ENCODE peak calls at places on chromosome 6, in nine cellular contexts. M is HL-60; O is RWPE1; Q is sigmoid colon; E is A549; J is CD4-positive, alpha-beta T cell; T is GM23338; L is fibroblast of lung; A is psoas muscle. K is an unnamed sample.

GRCh38 chr6:5996701-5997419 is 9.9 kb downstream of the NRN1 start:
- DNase-seq in O (no peak), Q (no peak), J (no peak), A (no peak), L (no peak), T (peak), M (no peak), E (no peak), K (peak)

GRCh38 chr6:4957521-4958231 is 46.2 kb downstream of the RPP40 start:
- DNase-seq in O (peak), Q (no peak), A (no peak), E (no peak), J (no peak), T (peak), L (no peak), M (no peak), K (no peak)

GRCh38 chr6:2956930-2957329 is 14.4 kb downstream of the SERPINB6 start:
- DNase-seq in T (no peak), J (no peak), E (no peak), O (no peak), M (no peak), A (no peak), L (peak), Q (no peak), K (no peak)

GRCh38 chr6:141552463-141552862 is 580.3 kb upstream of the GJE1 start:
- DNase-seq in O (peak), Q (no peak), J (no peak), M (no peak), A (no peak), E (peak), T (no peak), L (peak), K (no peak)

GRCh38 chr6:90610291-90610670 is 23.4 kb upstream of the MAP3K7 start:
- DNase-seq in O (no peak), M (no peak), J (no peak), A (no peak), E (no peak), L (no peak), Q (no peak), T (peak), K (no peak)

GRCh38 chr6:29751480-29751879 is 28.2 kb downstream of the HLA-F start:
- DNase-seq in J (no peak), A (no peak), T (no peak), M (no peak), L (no peak), Q (no peak), E (no peak), O (no peak), K (no peak)

GRCh38 chr6:14455442-14455841 is 337.9 kb downstream of the CD83 start:
- DNase-seq in E (no peak), O (no peak), Q (no peak), T (no peak), A (no peak), J (no peak), L (peak), M (no peak), K (no peak)

GRCh38 chr6:133062077-133062476 is 179.1 kb upstream of the EYA4 start:
- DNase-seq in T (no peak), E (no peak), J (no peak), L (peak), Q (no peak), M (no peak), O (no peak), A (no peak), K (peak)

GRCh38 chr6:53728570-53729194 is 63.1 kb upstream of the KLHL31 start:
- DNase-seq in L (peak), E (peak), Q (no peak), A (peak), J (peak), O (peak), M (peak), T (peak), K (peak)

GRCh38 chr6:104431096-104431495 is 428.6 kb downstream of the HACE1 start:
- DNase-seq in J (no peak), L (no peak), M (no peak), T (no peak), Q (no peak), E (no peak), O (no peak), A (no peak), K (no peak)

GRCh38 chr6:168092541-168092940 is 13.5 kb upstream of the FRMD1 start:
- DNase-seq in A (no peak), J (no peak), M (no peak), T (no peak), Q (no peak), O (no peak), E (no peak), L (no peak), K (no peak)

GRCh38 chr6:35691027-35691824 is 2.5 kb upstream of the FKBP5 start:
- DNase-seq in J (no peak), O (no peak), L (peak), E (no peak), Q (peak), A (peak), M (peak), T (no peak), K (peak)

GRCh38 chr6:101876431-101876830 is 482.9 kb downstream of the GRIK2 start:
- DNase-seq in M (no peak), E (no peak), T (no peak), A (no peak), O (no peak), L (no peak), Q (no peak), J (no peak), K (no peak)

GRCh38 chr6:27177454-27178000 is 70.0 kb upstream of the PRSS16 start:
- DNase-seq in E (peak), T (peak), A (peak), O (peak), L (peak), Q (peak), J (peak), M (peak), K (peak)

GRCh38 chr6:46347669-46348068 is 143.6 kb downstream of the RCAN2 start:
- DNase-seq in T (no peak), Q (no peak), L (no peak), J (no peak), M (no peak), A (no peak), O (no peak), E (no peak), K (no peak)

GRCh38 chr6:33428219-33428890 is 8.5 kb downstream of the SYNGAP1 start:
- DNase-seq in J (no peak), L (no peak), T (peak), M (peak), E (peak), Q (no peak), O (peak), A (no peak), K (no peak)

GRCh38 chr6:158770533-158770932 is 48.6 kb downstream of the EZR start:
- DNase-seq in O (no peak), L (peak), A (no peak), Q (peak), E (no peak), T (no peak), M (no peak), J (no peak), K (peak)

GRCh38 chr6:52641826-52642225 is 29.1 kb upstream of the TMEM14A start:
- DNase-seq in Q (no peak), J (no peak), L (no peak), A (no peak), E (no peak), T (no peak), O (no peak), M (no peak), K (no peak)

DNA sequence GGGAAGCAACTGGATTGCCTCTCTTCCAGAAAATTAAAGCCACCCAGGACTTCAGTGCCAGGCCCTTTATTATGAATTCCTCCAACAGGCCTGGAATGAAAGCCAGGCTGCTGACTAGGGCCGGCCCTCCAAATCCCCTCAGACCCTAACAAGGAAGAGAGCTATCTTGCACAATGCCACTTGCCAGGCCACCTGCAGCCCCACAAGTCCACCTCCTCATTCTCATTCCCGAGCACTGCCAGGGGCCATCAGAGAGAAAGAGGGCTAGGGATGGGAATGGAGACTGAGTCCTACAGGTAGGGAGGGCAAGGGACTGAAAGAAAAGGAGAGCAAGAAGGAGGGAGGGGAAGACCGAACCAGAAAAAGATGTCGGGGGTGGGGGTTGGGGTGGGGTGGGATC is 86.5 kb downstream of the MRPL14 start:
- DNase-seq in E (no peak), L (no peak), J (no peak), O (no peak), M (no peak), T (no peak), Q (peak), A (no peak), K (no peak)
- H3K27ac ChIP-seq in E (peak), L (peak), J (no peak), O (peak), M (no peak), T (no peak), Q (peak), A (no peak), K (no peak)

DNA sequence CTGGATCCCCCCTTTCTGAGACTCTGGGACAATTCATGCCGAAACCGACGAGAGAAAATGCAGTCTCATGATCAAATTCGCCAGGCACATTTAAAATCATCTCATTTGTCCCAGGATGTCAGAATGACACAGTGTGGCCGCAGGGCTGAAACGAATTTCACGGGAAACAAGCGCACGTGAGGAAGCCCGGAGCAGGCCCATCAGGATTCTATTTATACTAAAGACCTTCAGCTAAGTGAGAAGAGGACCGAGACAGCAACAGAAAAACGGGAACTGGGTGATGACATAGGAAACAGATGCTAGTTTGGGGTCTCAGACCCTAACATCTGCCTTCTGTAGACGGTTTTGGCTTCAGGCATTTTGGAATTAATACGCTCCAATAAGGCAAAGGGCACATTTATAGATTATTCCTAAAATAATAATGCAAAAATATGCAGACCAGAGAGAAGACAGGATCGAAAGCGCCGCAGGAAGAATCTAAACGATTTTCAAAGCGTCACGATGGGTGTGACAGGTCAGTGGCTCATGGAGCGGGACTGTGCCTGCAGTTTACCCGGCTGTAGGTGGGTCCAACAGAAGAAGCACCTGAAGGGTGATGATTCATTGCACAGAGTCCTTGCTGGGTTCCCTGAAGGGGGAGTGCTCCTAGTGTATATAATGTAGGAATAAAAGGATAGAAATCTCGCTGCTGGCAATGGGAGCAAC is 80.8 kb upstream of the MPC1 start:
- DNase-seq in Q (no peak), L (no peak), T (no peak), A (no peak), M (no peak), E (no peak), J (no peak), O (no peak), K (no peak)
- TF ChIP-seq CTCF in Q (no peak), L (no peak), T (no peak), A (no peak), M (no peak), E (no peak), J (no peak), O (no peak), K (no peak)

GRCh38 chr6:16754274-16754673 is 7.0 kb downstream of the ATXN1 start:
- DNase-seq in M (no peak), A (no peak), L (no peak), Q (no peak), J (no peak), E (no peak), T (no peak), O (no peak), K (no peak)
- H3K27ac ChIP-seq in M (no peak), A (peak), L (no peak), Q (peak), J (no peak), E (peak), T (no peak), O (no peak), K (no peak)

GRCh38 chr6:131931063-131931745 is 20.0 kb downstream of the CCN2 start:
- DNase-seq in A (no peak), L (peak), O (no peak), T (no peak), Q (no peak), E (no peak), M (no peak), J (no peak), K (no peak)

GRCh38 chr6:131923356-131923755 is 27.8 kb downstream of the CCN2 start:
- DNase-seq in O (no peak), M (peak), J (no peak), Q (peak), E (no peak), A (peak), L (peak), T (peak), K (no peak)

GRCh38 chr6:131924881-131925474 is 26.2 kb downstream of the CCN2 start:
- DNase-seq in L (peak), Q (no peak), M (no peak), E (peak), A (no peak), J (no peak), O (peak), T (peak), K (no peak)

GRCh38 chr6:131929227-131929626 is 21.9 kb downstream of the CCN2 start:
- DNase-seq in T (peak), O (no peak), E (no peak), Q (no peak), L (no peak), A (no peak), M (no peak), J (no peak), K (no peak)
- TF ChIP-seq CTCF in T (peak), O (no peak), E (no peak), Q (no peak), L (no peak), A (no peak), M (no peak), J (no peak), K (no peak)

GRCh38 chr6:143823463-143824006 is 19.6 kb upstream of the LTV1 start:
- DNase-seq in Q (no peak), T (no peak), M (no peak), L (peak), A (no peak), E (no peak), J (no peak), O (peak), K (no peak)
- H3K27ac ChIP-seq in Q (no peak), T (peak), M (no peak), L (no peak), A (no peak), E (no peak), J (no peak), O (no peak), K (no peak)

GRCh38 chr6:142822882-142823578 is 121.9 kb downstream of the HIVEP2 start:
- DNase-seq in A (peak), Q (no peak), L (no peak), J (no peak), E (peak), O (no peak), T (peak), M (no peak), K (no peak)
- TF ChIP-seq CTCF in A (peak), Q (no peak), L (peak), J (peak), E (peak), O (no peak), T (peak), M (no peak), K (peak)

DNA sequence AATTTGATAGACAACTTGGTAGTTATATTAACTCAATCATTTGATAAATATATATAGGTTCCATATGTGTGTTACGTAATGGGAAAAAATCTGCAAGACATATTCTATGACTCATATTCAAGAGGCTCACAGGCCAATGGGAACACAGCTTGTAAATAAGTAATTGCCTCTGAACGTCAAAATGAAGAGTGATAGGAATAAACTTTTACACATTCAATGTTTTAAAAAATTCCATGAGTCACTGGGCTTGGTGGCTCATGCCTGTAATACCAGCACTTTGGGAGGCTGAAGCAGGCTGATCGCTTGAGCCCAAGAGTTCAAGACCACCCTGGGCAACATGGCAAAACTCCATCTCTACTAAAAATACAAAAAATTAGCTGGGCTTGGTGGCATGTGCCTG is 209.4 kb upstream of the MCHR2 start:
- DNase-seq in E (peak), O (peak), M (peak), Q (no peak), J (no peak), T (no peak), A (no peak), L (peak), K (no peak)
- H3K27ac ChIP-seq in E (peak), O (peak), M (no peak), Q (no peak), J (no peak), T (no peak), A (no peak), L (peak), K (no peak)

DNA sequence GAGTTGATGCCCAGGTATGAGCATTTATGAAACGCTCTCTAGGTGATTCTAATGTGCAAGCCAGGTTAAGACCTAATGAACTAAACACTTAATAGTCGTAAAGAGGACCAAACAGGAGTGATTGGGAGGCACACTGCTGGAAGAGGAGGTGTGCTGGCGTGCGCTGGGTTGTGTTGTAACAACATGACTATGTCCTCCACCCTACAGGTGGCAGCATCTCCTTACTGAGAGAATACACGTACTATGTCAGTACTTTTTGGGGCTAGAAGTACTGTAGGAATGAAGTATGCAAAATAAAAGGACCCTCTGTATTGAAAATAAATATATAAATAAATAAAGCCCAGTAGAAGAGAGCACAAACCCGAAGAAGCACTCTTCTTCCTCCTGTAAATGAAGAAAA is 11.9 kb downstream of the C6orf89 start:
- DNase-seq in M (no peak), T (peak), O (no peak), Q (no peak), A (no peak), J (no peak), E (no peak), L (no peak), K (no peak)
- TF ChIP-seq CTCF in M (no peak), T (peak), O (no peak), Q (peak), A (no peak), J (peak), E (no peak), L (no peak), K (peak)